ENCODE peak calls at places on chromosomes 7 and 10, in six cellular contexts. N is upper lobe of left lung, C is hepatocyte, G is cardiac muscle cell, Q is GM12865, S is BJ. I is an unnamed sample.

GRCh38 chr7:108716783-108717182 is 147.1 kb downstream of the DNAJB9 start:
- DNase-seq in N (no peak), Q (no peak), S (peak), C (no peak), G (no peak), I (no peak)

GRCh38 chr7:85316489-85316888 is 129.6 kb upstream of the SEMA3D start:
- DNase-seq in N (no peak), Q (no peak), C (no peak), S (no peak), G (no peak), I (no peak)

GRCh38 chr7:132202541-132202940 is 373.7 kb downstream of the PLXNA4 start:
- DNase-seq in Q (no peak), C (no peak), G (no peak), N (no peak), S (no peak), I (no peak)

GRCh38 chr10:132204078-132204780 is 17.5 kb downstream of the DPYSL4 start:
- DNase-seq in G (no peak), Q (no peak), C (no peak), N (no peak), S (no peak), I (no peak)

GRCh38 chr7:76294344-76295024 is 8.0 kb upstream of the HSPB1 start:
- DNase-seq in G (peak), N (peak), C (peak), S (peak), Q (peak), I (no peak)

GRCh38 chr10:93820434-93820833 is 62.7 kb downstream of the LGI1 start:
- DNase-seq in C (no peak), N (no peak), S (no peak), Q (no peak), G (no peak), I (no peak)

GRCh38 chr10:124943301-124944092 is 1.6 kb downstream of the ZRANB1 start:
- DNase-seq in C (no peak), S (peak), N (no peak), G (no peak), Q (no peak), I (peak)

GRCh38 chr7:31372538-31372937 is 32.0 kb upstream of the NEUROD6 start:
- DNase-seq in G (no peak), N (no peak), Q (no peak), C (no peak), S (no peak), I (no peak)

GRCh38 chr7:22934473-22935065 is 79.4 kb downstream of the HYCC1 start:
- DNase-seq in N (no peak), G (no peak), Q (no peak), C (peak), S (no peak), I (no peak)

GRCh38 chr7:70698219-70698832 is 433.6 kb upstream of the GALNT17 start:
- DNase-seq in G (peak), S (no peak), C (peak), N (no peak), Q (peak), I (peak)
- TF ChIP-seq CTCF in G (peak), S (peak), C (peak), N (peak), Q (peak), I (peak)

GRCh38 chr10:15743443-15743842 is 23.7 kb upstream of the ITGA8 start:
- DNase-seq in N (no peak), G (no peak), Q (no peak), C (no peak), S (no peak), I (no peak)
- H3K4me3 ChIP-seq in N (no peak), G (no peak), Q (no peak), C (no peak), S (no peak), I (no peak)

GRCh38 chr7:111324228-111324627 is 233.3 kb downstream of the LRRN3 start:
- DNase-seq in N (no peak), C (no peak), G (no peak), Q (no peak), S (no peak), I (no peak)

GRCh38 chr7:111333010-111333409 is 229.3 kb downstream of the IMMP2L start:
- DNase-seq in N (no peak), Q (no peak), C (no peak), S (no peak), G (no peak), I (no peak)

GRCh38 chr7:111330235-111330523 is 232.1 kb downstream of the IMMP2L start:
- DNase-seq in S (no peak), N (no peak), G (no peak), C (no peak), Q (no peak), I (no peak)

DNA sequence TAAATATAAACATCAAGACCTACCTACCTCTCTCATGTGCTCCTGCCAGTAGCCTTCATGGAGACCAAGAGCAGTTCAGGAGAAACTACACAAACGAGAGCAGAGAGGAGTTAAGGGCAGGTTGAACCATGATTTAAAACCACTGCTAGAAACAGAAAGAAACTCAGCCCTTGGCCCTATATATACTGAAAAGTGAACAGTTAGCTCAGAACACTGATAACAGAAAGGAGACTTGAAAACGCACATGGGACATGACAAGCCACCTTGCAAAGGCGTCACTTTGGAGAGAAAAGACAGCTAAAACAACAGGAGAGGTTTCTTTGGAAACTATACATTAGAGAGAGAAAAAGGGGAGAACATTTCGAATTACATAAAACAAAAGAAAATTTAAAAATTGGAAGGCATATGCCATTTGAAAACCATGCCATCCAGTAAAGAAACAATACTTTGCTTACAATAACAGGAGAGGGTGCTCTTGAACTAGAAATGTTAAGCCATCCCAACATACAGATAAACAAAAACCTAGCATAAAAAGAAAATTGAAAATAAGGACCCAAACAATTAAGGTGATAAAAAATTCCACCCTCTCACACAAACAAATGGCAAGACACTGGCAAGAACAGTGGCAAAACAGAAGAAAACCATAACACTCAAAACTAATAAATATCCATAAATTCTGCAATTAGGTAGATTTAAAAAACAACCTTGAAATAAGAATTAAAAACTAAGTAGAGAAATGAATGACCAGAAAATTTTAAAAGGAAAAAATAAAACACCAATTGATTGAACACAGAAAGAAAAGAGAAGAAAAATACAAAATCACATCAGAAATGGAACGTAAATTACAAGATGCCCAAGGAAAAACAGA is 232.7 kb downstream of the IMMP2L start:
- DNase-seq in S (no peak), C (no peak), Q (peak), N (no peak), G (peak), I (no peak)
- TF ChIP-seq CTCF in S (no peak), C (peak), Q (no peak), N (no peak), G (peak), I (peak)

DNA sequence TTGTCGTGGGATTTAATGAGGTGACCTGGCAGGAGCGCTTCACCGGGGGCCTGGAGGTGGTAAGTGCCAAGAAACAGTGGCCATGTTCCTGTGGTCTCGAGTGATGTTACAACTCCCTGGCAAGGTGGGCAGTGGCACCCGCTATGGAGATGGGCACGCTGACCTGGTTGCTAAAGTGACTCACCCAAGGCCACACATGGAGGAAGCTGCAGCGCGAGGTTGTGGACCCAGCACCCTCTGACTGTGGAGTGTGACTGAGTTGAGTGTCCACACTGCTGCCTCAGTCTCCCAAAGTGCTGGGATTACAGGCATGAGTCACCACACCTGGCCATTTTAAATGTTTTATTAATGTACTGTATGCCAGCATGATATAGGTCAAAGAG is 73.2 kb downstream of the RGS10 start:
- DNase-seq in S (no peak), C (no peak), Q (no peak), G (no peak), N (no peak), I (no peak)
- H3K4me3 ChIP-seq in S (no peak), C (no peak), Q (no peak), G (no peak), N (no peak), I (no peak)

DNA sequence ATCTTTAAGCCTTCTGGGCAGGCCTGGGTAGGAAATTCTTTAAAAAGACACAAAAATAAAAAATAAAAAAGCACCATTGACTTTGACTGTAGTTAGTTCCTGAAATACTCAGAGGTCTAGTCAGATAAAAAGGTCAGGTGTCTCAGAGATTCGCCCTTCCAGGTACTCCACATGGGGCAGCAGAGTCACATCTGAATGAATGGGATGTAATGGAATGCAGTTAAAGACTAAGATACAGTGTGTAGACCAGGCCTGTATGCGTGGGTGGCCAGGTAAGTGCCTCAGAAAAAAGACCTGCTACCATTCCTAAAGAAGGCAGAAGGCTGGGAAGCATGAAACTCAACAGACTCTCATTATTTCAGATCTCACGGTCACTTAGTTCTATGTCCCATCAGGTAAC is 68.6 kb upstream of the SEM1 start:
- DNase-seq in G (no peak), Q (no peak), N (no peak), C (peak), S (no peak), I (no peak)
- TF ChIP-seq CTCF in G (no peak), Q (peak), N (no peak), C (peak), S (no peak), I (peak)

DNA sequence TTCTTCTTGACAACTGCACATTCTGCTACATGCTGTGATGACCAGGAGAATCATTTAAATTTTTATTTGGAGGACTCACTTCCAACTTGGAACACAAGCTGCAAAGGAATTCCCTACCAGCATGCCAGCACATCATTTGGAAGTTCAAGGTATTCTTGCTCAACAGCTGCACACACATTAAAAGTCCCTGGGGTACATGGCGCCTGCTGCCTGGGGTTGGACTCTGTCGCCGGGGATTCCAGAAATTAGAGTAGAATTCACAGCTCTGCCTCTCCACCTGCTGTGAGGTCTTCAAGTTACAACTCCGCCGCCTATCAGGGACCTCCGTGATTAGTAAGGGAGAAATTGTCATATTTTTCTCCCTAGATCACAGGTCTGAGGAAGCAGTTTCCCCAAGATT is 1.1 kb downstream of the ZNF32 start:
- DNase-seq in G (no peak), N (no peak), S (no peak), C (no peak), Q (no peak), I (no peak)
- H3K4me3 ChIP-seq in G (peak), N (no peak), S (no peak), C (peak), Q (no peak), I (no peak)

DNA sequence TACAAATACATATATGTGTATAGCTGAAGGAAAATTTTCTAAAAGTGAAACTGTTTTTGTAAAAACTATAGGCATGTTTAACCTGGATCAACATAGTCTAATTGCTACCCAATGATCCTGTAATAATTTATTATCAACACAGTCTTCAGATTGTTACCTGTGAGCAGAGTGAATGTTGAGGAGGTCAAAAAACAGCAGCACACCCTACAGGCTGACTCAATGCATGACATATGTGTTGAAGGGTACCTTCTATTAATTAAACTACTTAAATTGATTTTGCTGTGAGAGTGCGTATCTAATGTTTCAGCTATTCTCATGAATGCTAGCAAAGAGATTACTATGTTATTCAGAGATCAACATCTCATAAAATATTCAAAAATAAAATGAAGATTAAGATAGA is 411.4 kb downstream of the TNS3 start:
- DNase-seq in G (no peak), Q (no peak), C (no peak), S (no peak), N (no peak), I (no peak)
- TF ChIP-seq CTCF in G (peak), Q (no peak), C (peak), S (peak), N (no peak), I (peak)